ENCODE peak calls at places on chromosome 5, in seven cellular contexts. Z, O, E, V, B, D and W are unnamed samples.

GRCh38 chr5:135405082-135405481 is 6.1 kb upstream of the MACROH2A1 start:
- DNase-seq in Z (no peak), D (no peak), E (no peak), O (no peak), V (no peak), B (no peak), W (no peak)

GRCh38 chr5:73825736-73826135 is 199.7 kb downstream of the ARHGEF28 start:
- DNase-seq in B (no peak), V (peak), O (no peak), E (no peak), D (no peak), Z (no peak), W (no peak)

GRCh38 chr5:140827704-140828401 is at the start of gene PCDHA6:
- DNase-seq in O (no peak), D (no peak), B (no peak), V (no peak), Z (no peak), E (no peak), W (no peak)

GRCh38 chr5:59799668-59800374 is 93.7 kb downstream of the PDE4D start:
- DNase-seq in V (peak), D (peak), O (no peak), Z (no peak), E (peak), B (peak), W (no peak)

GRCh38 chr5:115184780-115185179 is 15.1 kb upstream of the TRIM36 start:
- DNase-seq in B (no peak), Z (no peak), D (no peak), V (peak), E (no peak), O (no peak), W (no peak)

GRCh38 chr5:135269224-135269623 is 129.8 kb downstream of the MACROH2A1 start:
- DNase-seq in E (no peak), D (no peak), V (peak), Z (no peak), O (no peak), B (no peak), W (no peak)

GRCh38 chr5:93915142-93915553 is 173.7 kb upstream of the POU5F2 start:
- DNase-seq in V (peak), O (no peak), B (peak), E (peak), D (peak), Z (no peak), W (no peak)

GRCh38 chr5:73644385-73644963 is 18.5 kb downstream of the ARHGEF28 start:
- DNase-seq in V (no peak), Z (no peak), O (no peak), B (no peak), D (no peak), E (no peak), W (no peak)

GRCh38 chr5:147234825-147235635 is at the start of gene STK32A:
- DNase-seq in E (peak), B (peak), V (no peak), O (peak), Z (no peak), D (no peak), W (peak)

GRCh38 chr5:52989781-52990530 is 804 bp downstream of the ITGA2 start:
- DNase-seq in D (peak), O (peak), V (peak), B (peak), E (peak), Z (no peak), W (no peak)

GRCh38 chr5:126364206-126364902 is 58.9 kb upstream of the GRAMD2B start:
- DNase-seq in B (no peak), V (peak), Z (no peak), O (no peak), E (no peak), D (no peak), W (no peak)

GRCh38 chr5:2139478-2139877 is 256.8 kb upstream of the IRX4 start:
- DNase-seq in D (no peak), E (no peak), O (no peak), Z (no peak), B (no peak), V (no peak), W (no peak)

GRCh38 chr5:21919417-21920022 is 933.6 kb downstream of the CDH12 start:
- DNase-seq in O (no peak), V (peak), E (peak), Z (no peak), B (peak), D (peak), W (no peak)

GRCh38 chr5:109313123-109313522 is 96.7 kb downstream of the PJA2 start:
- DNase-seq in V (no peak), Z (no peak), B (no peak), D (no peak), E (no peak), O (no peak), W (no peak)

GRCh38 chr5:91937121-91937520 is 554.0 kb upstream of the ARRDC3 start:
- DNase-seq in E (no peak), Z (no peak), O (no peak), B (no peak), V (no peak), D (no peak), W (no peak)

GRCh38 chr5:79255786-79256557 is 20.0 kb downstream of the JMY start:
- DNase-seq in O (no peak), Z (no peak), B (peak), E (peak), D (no peak), V (peak), W (no peak)

GRCh38 chr5:633521-633955 is 21.4 kb downstream of the CEP72 start:
- DNase-seq in V (peak), Z (peak), B (peak), O (peak), E (no peak), D (no peak), W (no peak)

GRCh38 chr5:93717162-93717561 is 24.2 kb downstream of the POU5F2 start:
- DNase-seq in D (no peak), V (peak), B (peak), E (no peak), Z (no peak), O (no peak), W (no peak)

GRCh38 chr5:95358858-95359257 is 32.3 kb upstream of the FAM81B start:
- DNase-seq in B (no peak), V (no peak), E (no peak), Z (no peak), O (no peak), D (no peak), W (no peak)

GRCh38 chr5:32030686-32031478 is 143.2 kb downstream of the GOLPH3 start:
- DNase-seq in Z (no peak), D (no peak), O (no peak), B (no peak), V (peak), E (no peak), W (no peak)

GRCh38 chr5:109529520-109529919 is 119.7 kb upstream of the PJA2 start:
- DNase-seq in B (no peak), D (no peak), E (no peak), O (no peak), Z (no peak), V (peak), W (peak)